ENCODE peak calls at places on chromosomes 3 and 15, in six cellular contexts. K is MM.1S, G is AG09309, E is uterus, W is adrenal gland, A is mesothelial cell of epicardium. H is an unnamed sample.

GRCh38 chr3:52218026-52218425 is 7.4 kb downstream of the TLR9 start:
- DNase-seq in A (no peak), W (no peak), E (no peak), K (no peak), G (no peak), H (no peak)

GRCh38 chr3:145678401-145678800 is 482.6 kb downstream of the PLOD2 start:
- DNase-seq in W (no peak), A (no peak), G (no peak), K (no peak), E (no peak), H (no peak)

GRCh38 chr3:23915537-23916108 is 1.2 kb downstream of the NKIRAS1 start:
- DNase-seq in W (no peak), K (no peak), G (no peak), A (no peak), E (no peak), H (no peak)

GRCh38 chr3:41053220-41053619 is 146.1 kb upstream of the CTNNB1 start:
- DNase-seq in A (no peak), E (no peak), G (no peak), W (no peak), K (no peak), H (no peak)

GRCh38 chr3:58429657-58430056 is 4.0 kb downstream of the PDHB start:
- DNase-seq in K (peak; percentile 12), G (no peak), E (no peak), W (no peak), A (no peak), H (no peak)

GRCh38 chr3:197458179-197458707 is 97.5 kb downstream of the BDH1 start:
- DNase-seq in K (peak; percentile 77), W (no peak), G (no peak), E (no peak), A (no peak), H (peak; percentile 66)

GRCh38 chr3:152175576-152175883 is 93.2 kb upstream of the MBNL1 start:
- DNase-seq in K (no peak), E (no peak), G (peak; percentile 82), A (no peak), W (no peak), H (no peak)

GRCh38 chr3:139588450-139588849 is 48.9 kb upstream of the RBP1 start:
- DNase-seq in E (no peak), K (peak; percentile 7), W (no peak), A (no peak), G (no peak), H (peak; percentile 41)

GRCh38 chr3:138043266-138044029 is 33.5 kb downstream of the CLDN18 start:
- DNase-seq in G (peak; percentile 31), K (no peak), W (no peak), E (no peak), A (no peak), H (no peak)

GRCh38 chr15:92527197-92527596 is 128.4 kb downstream of the FAM174B start:
- DNase-seq in A (no peak), G (no peak), E (no peak), W (no peak), K (no peak), H (no peak)

GRCh38 chr3:124282751-124283643 is 291.1 kb upstream of the ROPN1 start:
- DNase-seq in E (peak; percentile 61), K (no peak), W (no peak), A (no peak), G (peak; percentile 70), H (no peak)

GRCh38 chr15:78131295-78132021 is at the start of gene CIB2:
- DNase-seq in E (peak; percentile 84), W (peak; percentile 59), A (peak; percentile 77), K (peak; percentile 57), G (no peak), H (peak; percentile 90)

GRCh38 chr15:48627260-48627969 is 18.1 kb downstream of the FBN1 start:
- DNase-seq in W (no peak), K (no peak), G (no peak), E (no peak), A (no peak), H (no peak)

GRCh38 chr3:71389911-71390573 is 193.5 kb downstream of the FOXP1 start:
- DNase-seq in G (peak; percentile 40), K (peak; percentile 28), E (no peak), W (peak; percentile 26), A (no peak), H (peak; percentile 28)

GRCh38 chr15:88621789-88622604 is 857 bp downstream of the AEN start:
- DNase-seq in G (no peak), A (no peak), W (peak; percentile 48), K (peak; percentile 80), E (no peak), H (no peak)

GRCh38 chr15:48330855-48331795 is at the start of gene DUT:
- DNase-seq in W (peak; percentile 87), K (peak; percentile 81), A (peak; percentile 63), G (no peak), E (peak; percentile 85), H (peak; percentile 82)

GRCh38 chr3:9070961-9071360 is 107.7 kb upstream of the RAD18 start:
- DNase-seq in G (no peak), A (no peak), W (no peak), E (no peak), K (no peak), H (no peak)

GRCh38 chr3:133964547-133964946 is 65.2 kb downstream of the SLCO2A1 start:
- DNase-seq in G (no peak), E (no peak), W (no peak), K (no peak), A (no peak), H (peak; percentile 60)

GRCh38 chr3:160660899-160661298 is 16.1 kb upstream of the ARL14 start:
- DNase-seq in E (no peak), G (no peak), K (no peak), W (no peak), A (no peak), H (no peak)

GRCh38 chr15:68367992-68368391 is 64.0 kb downstream of the ITGA11 start:
- DNase-seq in A (no peak), K (no peak), G (no peak), E (no peak), W (no peak), H (no peak)

GRCh38 chr3:30779686-30780287 is 114.7 kb downstream of the GADL1 start:
- DNase-seq in W (no peak), K (peak; percentile 15), G (no peak), E (no peak), A (no peak), H (peak; percentile 49)

GRCh38 chr3:43290961-43291360 is 4.6 kb downstream of the SNRK start:
- DNase-seq in G (no peak), K (no peak), W (no peak), A (no peak), E (no peak), H (no peak)

GRCh38 chr3:179613807-179614206 is 9.2 kb downstream of the NDUFB5 start:
- DNase-seq in K (no peak), W (no peak), A (no peak), G (no peak), E (no peak), H (no peak)

GRCh38 chr3:80215191-80215590 is 447.4 kb upstream of the ROBO1 start:
- DNase-seq in G (no peak), A (no peak), E (no peak), K (no peak), W (no peak), H (no peak)

GRCh38 chr15:84654689-84655453 is 788 bp upstream of the WDR73 start:
- DNase-seq in W (peak; percentile 85), G (peak; percentile 42), K (peak; percentile 82), A (peak; percentile 36), E (peak; percentile 65), H (peak; percentile 81)

GRCh38 chr15:74386496-74387140 is 19.2 kb upstream of the CYP11A1 start:
- DNase-seq in E (no peak), G (no peak), W (no peak), K (no peak), A (no peak), H (no peak)

GRCh38 chr15:60652870-60653269 is 173.9 kb upstream of the ICE2 start:
- DNase-seq in W (no peak), G (no peak), A (no peak), K (no peak), E (no peak), H (no peak)

GRCh38 chr3:99999541-99999940 is 114.8 kb downstream of the FILIP1L start:
- DNase-seq in E (no peak), W (no peak), K (no peak), A (no peak), G (peak; percentile 55), H (no peak)

GRCh38 chr3:90010341-90010740 is 902.9 kb downstream of the EPHA3 start:
- DNase-seq in A (no peak), G (no peak), E (no peak), K (no peak), W (no peak), H (peak; percentile 24)

GRCh38 chr3:84885199-84885882 is 73.4 kb upstream of the CADM2 start:
- DNase-seq in W (no peak), K (no peak), G (no peak), A (no peak), E (no peak), H (no peak)

GRCh38 chr3:184576457-184577240 is 15.1 kb downstream of the EPHB3 start:
- DNase-seq in K (no peak), W (no peak), G (no peak), A (no peak), E (no peak), H (no peak)

GRCh38 chr3:122356402-122356801 is 26.6 kb downstream of the MIX23 start:
- DNase-seq in G (no peak), E (no peak), A (no peak), K (no peak), W (no peak), H (peak; percentile 66)
- TF ChIP-seq CTCF in G (peak; percentile 61), E (no peak), A (no peak), K (peak; percentile 29), W (peak; percentile 39), H (peak; percentile 27)

DNA sequence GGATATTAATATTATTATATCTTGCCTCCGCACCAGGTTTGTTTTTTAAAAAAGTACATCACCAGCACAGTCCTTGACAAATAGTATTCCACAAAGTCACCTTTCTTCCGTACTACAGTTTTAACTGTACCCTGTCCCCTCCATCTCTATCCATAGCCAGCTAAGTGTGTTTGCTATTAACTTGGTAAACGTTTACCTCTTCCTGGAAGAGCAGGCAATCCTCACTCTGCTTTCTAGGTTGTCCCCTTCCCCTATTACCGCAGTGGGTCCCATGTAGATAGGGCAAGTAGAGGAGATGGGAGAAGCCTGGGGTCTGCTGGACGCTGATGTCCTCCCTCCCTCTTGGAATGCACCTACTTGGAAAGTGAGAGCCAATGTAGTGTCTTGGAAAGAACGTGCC is 83.9 kb upstream of the ETV5 start:
- DNase-seq in W (no peak), A (no peak), G (no peak), K (no peak), E (no peak), H (no peak)
- TF ChIP-seq CTCF in W (no peak), A (no peak), G (no peak), K (no peak), E (no peak), H (no peak)

GRCh38 chr3:10263549-10264363 is 15.5 kb downstream of the TATDN2 start:
- DNase-seq in K (no peak), G (no peak), E (peak; percentile 46), A (no peak), W (peak; percentile 58), H (peak; percentile 24)
- TF ChIP-seq CTCF in K (peak; percentile 35), G (peak; percentile 47), E (peak; percentile 43), A (peak; percentile 66), W (peak; percentile 61), H (peak; percentile 33)

DNA sequence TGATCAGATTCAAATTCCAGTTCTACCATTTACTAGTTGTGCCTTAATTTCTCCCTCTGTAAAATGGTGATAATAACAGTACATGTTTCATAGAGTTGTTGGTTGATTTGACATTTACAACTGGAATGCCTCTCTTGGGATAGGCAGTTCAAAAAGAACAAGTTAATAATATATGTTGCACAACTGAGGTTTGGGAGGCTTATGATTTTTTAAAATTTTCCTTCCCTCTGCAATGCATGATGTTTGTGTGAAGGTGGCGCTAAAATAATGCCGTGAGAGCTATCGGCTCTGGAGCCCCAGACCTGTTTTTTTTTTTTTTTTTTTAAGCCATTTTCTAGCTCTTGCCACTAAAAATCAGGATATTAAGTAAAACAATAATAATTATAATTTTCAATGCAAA is 18.6 kb downstream of the DNAJB11 start:
- DNase-seq in E (no peak), W (no peak), G (no peak), A (no peak), K (peak; percentile 39), H (peak; percentile 44)
- TF ChIP-seq CTCF in E (no peak), W (no peak), G (no peak), A (peak; percentile 29), K (peak; percentile 53), H (peak; percentile 63)